ENCODE peak calls at places on chromosomes 2 and 18, in ten cellular contexts. D is K562, P is NB4, E is SK-N-SH, U is HepG2, X is A549, G is HCT116, W is endothelial cell of umbilical vein, S is GM12878, Q is H1. C is an unnamed sample.

GRCh38 chr18:32042337-32042736 is 23.7 kb downstream of the RNF125 start:
- DNase-seq in Q (no peak), E (no peak), W (no peak), U (no peak), G (no peak), X (no peak), S (no peak), D (no peak), P (peak; percentile 78), C (no peak)

GRCh38 chr2:218332288-218332687 is 24.4 kb upstream of the CATIP start:
- DNase-seq in W (no peak), E (no peak), D (no peak), X (no peak), P (peak; percentile 66), Q (no peak), G (no peak), U (no peak), S (no peak), C (no peak)

GRCh38 chr18:55405655-55406373 is 182.2 kb downstream of the TCF4 start:
- DNase-seq in S (no peak), U (no peak), D (peak; percentile 35), E (peak; percentile 52), Q (no peak), W (peak; percentile 97), X (peak; percentile 26), P (no peak), G (no peak), C (no peak)

GRCh38 chr2:46847185-46847710 is 68.4 kb downstream of the MCFD2 start:
- DNase-seq in Q (no peak), X (peak; percentile 52), D (no peak), E (peak; percentile 91), W (peak; percentile 96), P (no peak), S (no peak), G (no peak), U (peak; percentile 77), C (no peak)

GRCh38 chr2:69238449-69239031 is 148.5 kb downstream of the GFPT1 start:
- DNase-seq in X (no peak), P (no peak), E (no peak), Q (no peak), D (no peak), G (no peak), U (no peak), S (no peak), W (no peak), C (no peak)

GRCh38 chr18:78873916-78874505 is 105.6 kb upstream of the SALL3 start:
- DNase-seq in S (no peak), D (no peak), G (no peak), E (no peak), Q (no peak), P (peak; percentile 49), W (no peak), X (no peak), U (no peak), C (no peak)

GRCh38 chr2:61763605-61764034 is 90.2 kb downstream of the FAM161A start:
- DNase-seq in Q (peak; percentile 19), S (no peak), P (peak; percentile 86), E (peak; percentile 77), U (peak; percentile 45), G (peak; percentile 85), D (peak; percentile 74), W (no peak), X (peak; percentile 62), C (no peak)

GRCh38 chr2:144330951-144331651 is 188.8 kb downstream of the ZEB2 start:
- DNase-seq in W (peak; percentile 57), G (no peak), Q (no peak), X (no peak), S (no peak), D (no peak), P (peak; percentile 50), U (no peak), E (peak; percentile 13), C (no peak)

GRCh38 chr18:12336887-12337286 is 28.8 kb downstream of the TUBB6 start:
- DNase-seq in U (peak; percentile 86), E (no peak), X (no peak), W (no peak), Q (no peak), G (no peak), P (no peak), S (no peak), D (no peak), C (no peak)

GRCh38 chr2:198116652-198117175 is 312.3 kb downstream of the PLCL1 start:
- DNase-seq in G (no peak), W (no peak), Q (no peak), U (no peak), S (no peak), P (no peak), D (no peak), X (no peak), E (no peak), C (no peak)

GRCh38 chr2:72630767-72631166 is 195.1 kb downstream of the EXOC6B start:
- DNase-seq in P (no peak), U (no peak), D (no peak), X (no peak), Q (no peak), W (peak; percentile 38), S (no peak), G (no peak), E (no peak), C (no peak)

GRCh38 chr2:54760310-54760709 is 36.8 kb downstream of the EML6 start:
- DNase-seq in U (no peak), E (no peak), G (no peak), S (no peak), D (no peak), P (no peak), W (no peak), X (no peak), Q (no peak), C (no peak)

GRCh38 chr2:144513388-144514100 is 6.4 kb downstream of the ZEB2 start:
- DNase-seq in E (no peak), U (no peak), P (no peak), S (no peak), W (peak; percentile 48), X (no peak), G (no peak), D (no peak), Q (no peak), C (no peak)

GRCh38 chr2:64727843-64728463 is 74.2 kb upstream of the SERTAD2 start:
- DNase-seq in Q (no peak), D (no peak), S (no peak), P (peak; percentile 36), G (no peak), X (no peak), U (no peak), E (peak; percentile 55), W (no peak), C (no peak)
- TF ChIP-seq MAX in Q (no peak), D (no peak), S (no peak), P (no peak), G (no peak), X (no peak), U (no peak), E (no peak), W (no peak), C (no peak)

GRCh38 chr2:18719978-18720775 is 130.8 kb upstream of the NT5C1B start:
- DNase-seq in U (no peak), D (no peak), W (peak; percentile 52), G (no peak), E (no peak), P (no peak), S (no peak), Q (no peak), X (peak; percentile 7), C (no peak)
- TF ChIP-seq MAX in U (no peak), D (no peak), W (no peak), G (no peak), E (peak; percentile 47), P (no peak), S (no peak), Q (no peak), X (no peak), C (no peak)

GRCh38 chr18:59359576-59359952 is 499 bp upstream of the LMAN1 start:
- DNase-seq in Q (no peak), W (no peak), D (no peak), X (no peak), G (no peak), U (no peak), P (no peak), E (no peak), S (no peak), C (no peak)
- TF ChIP-seq MAX in Q (no peak), W (no peak), D (no peak), X (no peak), G (no peak), U (no peak), P (no peak), E (no peak), S (no peak), C (no peak)

GRCh38 chr2:141582213-141582612 is 548.6 kb downstream of the LRP1B start:
- DNase-seq in S (no peak), P (no peak), W (no peak), E (no peak), D (no peak), X (no peak), U (no peak), Q (no peak), G (no peak), C (no peak)

GRCh38 chr2:141589314-141589713 is 541.5 kb downstream of the LRP1B start:
- DNase-seq in U (no peak), E (no peak), W (no peak), P (peak; percentile 9), G (no peak), D (no peak), S (no peak), X (no peak), Q (no peak), C (no peak)

GRCh38 chr2:141590620-141591019 is 540.2 kb downstream of the LRP1B start:
- DNase-seq in W (no peak), P (no peak), S (no peak), G (no peak), U (no peak), X (no peak), Q (no peak), E (no peak), D (no peak), C (no peak)

GRCh38 chr2:141591787-141592186 is 539.0 kb downstream of the LRP1B start:
- DNase-seq in G (no peak), Q (no peak), W (no peak), P (no peak), X (no peak), E (no peak), U (no peak), D (no peak), S (no peak), C (no peak)

DNA sequence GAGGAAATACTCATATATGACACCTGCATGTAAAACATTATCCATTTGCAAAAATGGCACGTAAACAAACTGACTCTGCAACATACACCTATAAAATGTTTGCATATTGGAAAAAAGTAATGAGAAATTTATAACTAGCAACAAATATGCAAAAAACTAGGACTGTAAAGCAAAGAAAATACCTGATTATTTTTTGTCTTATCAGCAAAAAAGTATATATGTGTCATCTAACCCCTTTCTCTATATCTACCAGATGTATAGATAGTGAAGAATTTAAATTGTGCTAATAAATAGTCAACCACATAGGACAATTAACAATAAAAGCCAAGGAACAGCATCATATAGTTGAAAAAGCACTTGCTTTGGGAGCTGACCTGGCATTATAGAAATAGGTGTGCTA is 543.8 kb downstream of the LRP1B start:
- DNase-seq in P (no peak), W (no peak), S (no peak), D (no peak), U (no peak), G (no peak), E (no peak), X (no peak), Q (no peak), C (no peak)
- TF ChIP-seq MAX in P (no peak), W (no peak), S (no peak), D (no peak), U (no peak), G (no peak), E (no peak), X (no peak), Q (no peak), C (no peak)

GRCh38 chr2:214816135-214816534 is 6.7 kb upstream of the BARD1 start:
- DNase-seq in W (no peak), G (no peak), X (no peak), U (no peak), E (no peak), P (no peak), Q (no peak), S (no peak), D (no peak), C (no peak)
- TF ChIP-seq MAX in W (no peak), G (no peak), X (no peak), U (no peak), E (no peak), P (no peak), Q (no peak), S (no peak), D (no peak), C (no peak)